ENCODE peak calls at places on chromosomes 16 and 17, in eight cellular contexts. One of them, this sample, is unnamed.

GRCh38 chr16:4103741-4104140 is 12.5 kb downstream of the ADCY9 start:
- DNase-seq in OCI-LY7: no peak
- DNase-seq in CD4-positive, CD25-positive, alpha-beta regulatory T cell: no peak
- DNase-seq in neural progenitor cell: no peak
- DNase-seq in HL-60: no peak
- DNase-seq in upper lobe of right lung: no peak
- DNase-seq in left ventricle myocardium inferior: no peak
- DNase-seq in A549: no peak
- DNase-seq in this sample: no peak

GRCh38 chr17:28760987-28761562 is 17.3 kb downstream of the TRAF4 start:
- DNase-seq in OCI-LY7: no peak
- DNase-seq in CD4-positive, CD25-positive, alpha-beta regulatory T cell: no peak
- DNase-seq in neural progenitor cell: peak
- DNase-seq in HL-60: peak
- DNase-seq in upper lobe of right lung: peak
- DNase-seq in left ventricle myocardium inferior: peak
- DNase-seq in A549: no peak
- DNase-seq in this sample: peak

GRCh38 chr17:21756856-21757619 is 64.7 kb downstream of the KCNJ18 start:
- DNase-seq in OCI-LY7: no peak
- DNase-seq in CD4-positive, CD25-positive, alpha-beta regulatory T cell: no peak
- DNase-seq in neural progenitor cell: no peak
- DNase-seq in HL-60: no peak
- DNase-seq in upper lobe of right lung: no peak
- DNase-seq in left ventricle myocardium inferior: no peak
- DNase-seq in A549: no peak
- DNase-seq in this sample: no peak

GRCh38 chr17:41959336-41960095 is 7.1 kb upstream of the CNP start:
- DNase-seq in OCI-LY7: peak
- DNase-seq in CD4-positive, CD25-positive, alpha-beta regulatory T cell: no peak
- DNase-seq in neural progenitor cell: peak
- DNase-seq in HL-60: peak
- DNase-seq in upper lobe of right lung: no peak
- DNase-seq in left ventricle myocardium inferior: no peak
- DNase-seq in A549: peak
- DNase-seq in this sample: peak

GRCh38 chr17:80970044-80970761 is 21.4 kb upstream of the CHMP6 start:
- DNase-seq in OCI-LY7: peak
- DNase-seq in CD4-positive, CD25-positive, alpha-beta regulatory T cell: peak
- DNase-seq in neural progenitor cell: peak
- DNase-seq in HL-60: peak
- DNase-seq in upper lobe of right lung: no peak
- DNase-seq in left ventricle myocardium inferior: peak
- DNase-seq in A549: peak
- DNase-seq in this sample: peak

GRCh38 chr17:78781339-78782304 is at the start of gene CYTH1:
- DNase-seq in OCI-LY7: peak
- DNase-seq in CD4-positive, CD25-positive, alpha-beta regulatory T cell: peak
- DNase-seq in neural progenitor cell: peak
- DNase-seq in HL-60: peak
- DNase-seq in upper lobe of right lung: peak
- DNase-seq in left ventricle myocardium inferior: peak
- DNase-seq in A549: peak
- DNase-seq in this sample: peak

GRCh38 chr16:79653337-79654000 is 52.9 kb upstream of the MAF start:
- DNase-seq in OCI-LY7: no peak
- DNase-seq in CD4-positive, CD25-positive, alpha-beta regulatory T cell: no peak
- DNase-seq in neural progenitor cell: no peak
- DNase-seq in HL-60: no peak
- DNase-seq in upper lobe of right lung: no peak
- DNase-seq in left ventricle myocardium inferior: peak
- DNase-seq in A549: no peak
- DNase-seq in this sample: peak

GRCh38 chr16:939311-939710 is 31.5 kb downstream of the LMF1 start:
- DNase-seq in OCI-LY7: no peak
- DNase-seq in CD4-positive, CD25-positive, alpha-beta regulatory T cell: no peak
- DNase-seq in neural progenitor cell: no peak
- DNase-seq in HL-60: no peak
- DNase-seq in upper lobe of right lung: no peak
- DNase-seq in left ventricle myocardium inferior: no peak
- DNase-seq in A549: no peak
- DNase-seq in this sample: no peak

GRCh38 chr16:23855010-23855409 is 19.2 kb downstream of the PRKCB start:
- DNase-seq in OCI-LY7: no peak
- DNase-seq in CD4-positive, CD25-positive, alpha-beta regulatory T cell: no peak
- DNase-seq in neural progenitor cell: no peak
- DNase-seq in HL-60: peak
- DNase-seq in upper lobe of right lung: no peak
- DNase-seq in left ventricle myocardium inferior: no peak
- DNase-seq in A549: no peak
- DNase-seq in this sample: no peak

GRCh38 chr16:74480150-74481029 is 59.1 kb upstream of the CLEC18B start:
- DNase-seq in OCI-LY7: no peak
- DNase-seq in CD4-positive, CD25-positive, alpha-beta regulatory T cell: no peak
- DNase-seq in neural progenitor cell: peak
- DNase-seq in HL-60: no peak
- DNase-seq in upper lobe of right lung: no peak
- DNase-seq in left ventricle myocardium inferior: peak
- DNase-seq in A549: peak
- DNase-seq in this sample: peak

GRCh38 chr17:27345141-27345904 is 51.4 kb downstream of the WSB1 start:
- DNase-seq in OCI-LY7: no peak
- DNase-seq in CD4-positive, CD25-positive, alpha-beta regulatory T cell: no peak
- DNase-seq in neural progenitor cell: peak
- DNase-seq in HL-60: no peak
- DNase-seq in upper lobe of right lung: no peak
- DNase-seq in left ventricle myocardium inferior: no peak
- DNase-seq in A549: no peak
- DNase-seq in this sample: no peak

GRCh38 chr17:80424261-80424660 is 9.3 kb downstream of the ENDOV start:
- DNase-seq in OCI-LY7: no peak
- DNase-seq in CD4-positive, CD25-positive, alpha-beta regulatory T cell: no peak
- DNase-seq in neural progenitor cell: no peak
- DNase-seq in HL-60: no peak
- DNase-seq in upper lobe of right lung: no peak
- DNase-seq in left ventricle myocardium inferior: no peak
- DNase-seq in A549: no peak
- DNase-seq in this sample: no peak

GRCh38 chr17:81867952-81868673 is 3.0 kb downstream of the ARHGDIA start:
- DNase-seq in OCI-LY7: peak
- DNase-seq in CD4-positive, CD25-positive, alpha-beta regulatory T cell: no peak
- DNase-seq in neural progenitor cell: no peak
- DNase-seq in HL-60: peak
- DNase-seq in upper lobe of right lung: no peak
- DNase-seq in left ventricle myocardium inferior: no peak
- DNase-seq in A549: peak
- DNase-seq in this sample: no peak

GRCh38 chr17:78644971-78645370 is 67.8 kb upstream of the DNAH17 start:
- DNase-seq in OCI-LY7: no peak
- DNase-seq in CD4-positive, CD25-positive, alpha-beta regulatory T cell: no peak
- DNase-seq in neural progenitor cell: no peak
- DNase-seq in HL-60: no peak
- DNase-seq in upper lobe of right lung: no peak
- DNase-seq in left ventricle myocardium inferior: no peak
- DNase-seq in A549: no peak
- DNase-seq in this sample: no peak

GRCh38 chr16:67480833-67481560 is at the start of gene ATP6V0D1:
- DNase-seq in OCI-LY7: peak
- DNase-seq in CD4-positive, CD25-positive, alpha-beta regulatory T cell: peak
- DNase-seq in neural progenitor cell: peak
- DNase-seq in HL-60: peak
- DNase-seq in upper lobe of right lung: peak
- DNase-seq in left ventricle myocardium inferior: peak
- DNase-seq in A549: peak
- DNase-seq in this sample: peak

GRCh38 chr16:67481561-67482259 is 753 bp upstream of the ATP6V0D1 start:
- DNase-seq in OCI-LY7: peak
- DNase-seq in CD4-positive, CD25-positive, alpha-beta regulatory T cell: peak
- DNase-seq in neural progenitor cell: no peak
- DNase-seq in HL-60: peak
- DNase-seq in upper lobe of right lung: peak
- DNase-seq in left ventricle myocardium inferior: peak
- DNase-seq in A549: no peak
- DNase-seq in this sample: no peak

GRCh38 chr16:67482260-67482924 is 955 bp downstream of the AGRP start:
- DNase-seq in OCI-LY7: peak
- DNase-seq in CD4-positive, CD25-positive, alpha-beta regulatory T cell: no peak
- DNase-seq in neural progenitor cell: no peak
- DNase-seq in HL-60: no peak
- DNase-seq in upper lobe of right lung: no peak
- DNase-seq in left ventricle myocardium inferior: no peak
- DNase-seq in A549: no peak
- DNase-seq in this sample: no peak

GRCh38 chr16:67483731-67484525 is 581 bp upstream of the AGRP start:
- DNase-seq in OCI-LY7: no peak
- DNase-seq in CD4-positive, CD25-positive, alpha-beta regulatory T cell: no peak
- DNase-seq in neural progenitor cell: no peak
- DNase-seq in HL-60: no peak
- DNase-seq in upper lobe of right lung: no peak
- DNase-seq in left ventricle myocardium inferior: no peak
- DNase-seq in A549: no peak
- DNase-seq in this sample: no peak

GRCh38 chr16:67483150-67483549 is at the start of gene AGRP:
- DNase-seq in OCI-LY7: no peak
- DNase-seq in CD4-positive, CD25-positive, alpha-beta regulatory T cell: no peak
- DNase-seq in neural progenitor cell: no peak
- DNase-seq in HL-60: no peak
- DNase-seq in upper lobe of right lung: no peak
- DNase-seq in left ventricle myocardium inferior: no peak
- DNase-seq in A549: no peak
- DNase-seq in this sample: no peak
- H3K4me3 ChIP-seq in OCI-LY7: peak
- H3K4me3 ChIP-seq in CD4-positive, CD25-positive, alpha-beta regulatory T cell: peak
- H3K4me3 ChIP-seq in neural progenitor cell: no peak
- H3K4me3 ChIP-seq in HL-60: no peak
- H3K4me3 ChIP-seq in upper lobe of right lung: peak
- H3K4me3 ChIP-seq in left ventricle myocardium inferior: peak
- H3K4me3 ChIP-seq in A549: no peak
- H3K4me3 ChIP-seq in this sample: no peak

DNA sequence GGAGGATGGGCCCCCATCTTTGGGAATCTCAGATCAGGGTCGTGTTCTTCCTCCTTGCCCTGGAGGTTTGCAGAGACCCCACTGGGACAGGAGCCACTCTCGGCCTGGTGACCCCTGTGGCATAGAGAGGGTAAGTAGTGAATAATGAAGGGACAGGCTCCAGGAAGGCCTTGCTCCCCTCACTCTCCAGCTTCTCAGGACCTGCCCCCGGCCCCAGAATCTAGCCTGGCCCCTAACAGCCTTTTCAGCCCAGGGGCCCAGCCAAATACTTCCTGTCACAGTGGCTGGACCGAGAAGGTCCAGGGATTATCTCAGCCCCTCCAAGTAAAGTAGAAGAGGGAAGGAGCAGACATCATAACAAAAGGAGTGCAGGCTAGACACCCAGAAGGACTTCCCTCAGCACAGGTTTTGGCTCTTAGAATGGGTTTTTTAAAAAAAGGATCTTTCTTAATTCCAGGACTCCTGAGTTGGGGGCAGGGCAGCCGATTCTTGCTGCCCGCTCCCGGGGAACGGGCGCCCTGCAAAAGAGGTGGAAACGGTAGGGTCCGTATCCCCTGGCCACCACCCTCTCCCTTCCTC is 637 bp upstream of the NXPH3 start:
- DNase-seq in OCI-LY7: no peak
- DNase-seq in CD4-positive, CD25-positive, alpha-beta regulatory T cell: no peak
- DNase-seq in neural progenitor cell: no peak
- DNase-seq in HL-60: no peak
- DNase-seq in upper lobe of right lung: peak
- DNase-seq in left ventricle myocardium inferior: no peak
- DNase-seq in A549: no peak
- DNase-seq in this sample: no peak
- H3K4me3 ChIP-seq in OCI-LY7: peak
- H3K4me3 ChIP-seq in CD4-positive, CD25-positive, alpha-beta regulatory T cell: no peak
- H3K4me3 ChIP-seq in neural progenitor cell: peak
- H3K4me3 ChIP-seq in HL-60: peak
- H3K4me3 ChIP-seq in upper lobe of right lung: peak
- H3K4me3 ChIP-seq in left ventricle myocardium inferior: peak
- H3K4me3 ChIP-seq in A549: peak
- H3K4me3 ChIP-seq in this sample: peak

GRCh38 chr17:50469005-50469605 is 425 bp upstream of the CHAD start:
- DNase-seq in OCI-LY7: no peak
- DNase-seq in CD4-positive, CD25-positive, alpha-beta regulatory T cell: no peak
- DNase-seq in neural progenitor cell: peak
- DNase-seq in HL-60: no peak
- DNase-seq in upper lobe of right lung: no peak
- DNase-seq in left ventricle myocardium inferior: no peak
- DNase-seq in A549: no peak
- DNase-seq in this sample: peak
- H3K4me3 ChIP-seq in OCI-LY7: no peak
- H3K4me3 ChIP-seq in CD4-positive, CD25-positive, alpha-beta regulatory T cell: no peak
- H3K4me3 ChIP-seq in neural progenitor cell: peak
- H3K4me3 ChIP-seq in HL-60: no peak
- H3K4me3 ChIP-seq in upper lobe of right lung: peak
- H3K4me3 ChIP-seq in left ventricle myocardium inferior: peak
- H3K4me3 ChIP-seq in A549: no peak
- H3K4me3 ChIP-seq in this sample: peak

GRCh38 chr16:81715358-81716196 is 63.5 kb upstream of the PLCG2 start:
- DNase-seq in OCI-LY7: peak
- DNase-seq in CD4-positive, CD25-positive, alpha-beta regulatory T cell: peak
- DNase-seq in neural progenitor cell: no peak
- DNase-seq in HL-60: no peak
- DNase-seq in upper lobe of right lung: no peak
- DNase-seq in left ventricle myocardium inferior: no peak
- DNase-seq in A549: no peak
- DNase-seq in this sample: no peak
- H3K4me3 ChIP-seq in OCI-LY7: peak
- H3K4me3 ChIP-seq in CD4-positive, CD25-positive, alpha-beta regulatory T cell: peak
- H3K4me3 ChIP-seq in neural progenitor cell: no peak
- H3K4me3 ChIP-seq in HL-60: no peak
- H3K4me3 ChIP-seq in upper lobe of right lung: no peak
- H3K4me3 ChIP-seq in left ventricle myocardium inferior: no peak
- H3K4me3 ChIP-seq in A549: no peak
- H3K4me3 ChIP-seq in this sample: no peak

DNA sequence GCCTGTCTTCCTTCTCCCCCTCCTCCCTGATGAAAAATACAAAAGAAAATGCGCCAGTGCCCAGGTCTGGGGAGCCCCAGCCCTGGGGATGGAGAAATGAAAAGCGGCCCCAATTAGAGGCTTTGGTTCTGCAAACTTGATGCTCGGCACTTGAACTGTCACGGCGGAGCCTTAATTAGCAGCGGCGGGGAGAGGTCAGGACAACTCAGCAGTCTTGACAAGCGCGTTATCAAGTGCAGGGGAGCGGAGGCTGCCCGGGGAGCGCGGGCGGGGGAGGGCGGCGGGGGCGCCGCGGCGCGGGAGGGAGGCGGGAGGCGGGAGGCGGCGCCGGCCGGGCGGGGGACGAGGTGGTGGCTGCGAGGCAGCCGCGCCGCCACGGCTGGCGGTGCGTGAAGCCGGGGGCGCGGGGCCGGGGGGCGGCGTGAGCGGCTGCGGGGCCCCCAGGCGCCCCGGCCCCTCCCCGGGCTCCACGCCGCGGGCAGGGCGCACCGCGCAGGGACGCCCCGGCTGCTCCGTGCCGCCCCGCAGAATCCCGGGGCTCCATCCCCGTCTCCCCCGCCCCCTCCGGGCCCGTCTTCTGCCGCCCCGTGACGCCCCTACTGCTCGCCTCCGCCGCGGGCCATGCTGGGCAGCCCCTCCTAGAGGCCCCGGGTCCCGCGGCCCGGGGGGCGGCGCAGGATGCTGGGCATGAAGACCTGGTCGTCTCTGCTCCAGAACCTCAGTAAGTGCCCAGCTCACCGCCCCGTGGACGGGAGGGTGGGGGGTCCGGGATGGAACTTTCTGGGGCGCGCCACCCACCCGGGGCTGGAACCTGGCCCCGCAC is 150.5 kb upstream of the GSE1 start:
- DNase-seq in OCI-LY7: peak
- DNase-seq in CD4-positive, CD25-positive, alpha-beta regulatory T cell: no peak
- DNase-seq in neural progenitor cell: peak
- DNase-seq in HL-60: peak
- DNase-seq in upper lobe of right lung: peak
- DNase-seq in left ventricle myocardium inferior: peak
- DNase-seq in A549: no peak
- DNase-seq in this sample: no peak
- H3K4me3 ChIP-seq in OCI-LY7: no peak
- H3K4me3 ChIP-seq in CD4-positive, CD25-positive, alpha-beta regulatory T cell: no peak
- H3K4me3 ChIP-seq in neural progenitor cell: peak
- H3K4me3 ChIP-seq in HL-60: no peak
- H3K4me3 ChIP-seq in upper lobe of right lung: peak
- H3K4me3 ChIP-seq in left ventricle myocardium inferior: peak
- H3K4me3 ChIP-seq in A549: peak
- H3K4me3 ChIP-seq in this sample: peak